ENCODE peak calls at places on chromosomes 5 and 9, in five cellular contexts. One of them, this sample, is unnamed.

GRCh38 chr5:170254056-170254455 is 21.3 kb downstream of the C5orf58 start:
- DNase-seq in lower lobe of right lung: no peak
- DNase-seq in GM13977: peak; percentile 65
- DNase-seq in AML-193: no peak
- DNase-seq in MG63: no peak
- DNase-seq in this sample: no peak

GRCh38 chr5:66810747-66811355 is 214.7 kb downstream of the MAST4 start:
- DNase-seq in MG63: no peak
- DNase-seq in lower lobe of right lung: no peak
- DNase-seq in GM13977: no peak
- DNase-seq in AML-193: no peak
- DNase-seq in this sample: peak; percentile 31

GRCh38 chr9:18473551-18474279 is at the start of gene ADAMTSL1:
- DNase-seq in MG63: peak; percentile 95
- DNase-seq in AML-193: no peak
- DNase-seq in GM13977: no peak
- DNase-seq in lower lobe of right lung: no peak
- DNase-seq in this sample: peak; percentile 68

GRCh38 chr5:179914032-179914755 is 6.5 kb upstream of the TBC1D9B start:
- DNase-seq in MG63: peak; percentile 58
- DNase-seq in lower lobe of right lung: no peak
- DNase-seq in AML-193: peak; percentile 29
- DNase-seq in GM13977: no peak
- DNase-seq in this sample: no peak

GRCh38 chr9:134854541-134854981 is 26.0 kb upstream of the FCN2 start:
- DNase-seq in AML-193: no peak
- DNase-seq in MG63: no peak
- DNase-seq in lower lobe of right lung: peak; percentile 25
- DNase-seq in GM13977: no peak
- DNase-seq in this sample: no peak

GRCh38 chr5:137891849-137892248 is 2.6 kb downstream of the PKD2L2 start:
- DNase-seq in AML-193: no peak
- DNase-seq in MG63: no peak
- DNase-seq in GM13977: no peak
- DNase-seq in lower lobe of right lung: no peak
- DNase-seq in this sample: no peak

GRCh38 chr5:115494570-115495289 is 49.8 kb downstream of the FEM1C start:
- DNase-seq in MG63: no peak
- DNase-seq in lower lobe of right lung: no peak
- DNase-seq in GM13977: no peak
- DNase-seq in AML-193: no peak
- DNase-seq in this sample: no peak

GRCh38 chr5:9557696-9558095 is 11.8 kb upstream of the SEMA5A start:
- DNase-seq in lower lobe of right lung: no peak
- DNase-seq in AML-193: no peak
- DNase-seq in GM13977: no peak
- DNase-seq in MG63: peak; percentile 55
- DNase-seq in this sample: no peak

GRCh38 chr9:37198034-37198718 is 77.8 kb downstream of the ZCCHC7 start:
- DNase-seq in AML-193: peak; percentile 75
- DNase-seq in MG63: no peak
- DNase-seq in GM13977: no peak
- DNase-seq in lower lobe of right lung: no peak
- DNase-seq in this sample: no peak

GRCh38 chr5:180097163-180097894 is 25.8 kb upstream of the RNF130 start:
- DNase-seq in GM13977: no peak
- DNase-seq in lower lobe of right lung: no peak
- DNase-seq in MG63: no peak
- DNase-seq in AML-193: no peak
- DNase-seq in this sample: no peak

GRCh38 chr5:15592728-15593127 is 92.7 kb downstream of the FBXL7 start:
- DNase-seq in MG63: no peak
- DNase-seq in GM13977: no peak
- DNase-seq in AML-193: no peak
- DNase-seq in lower lobe of right lung: no peak
- DNase-seq in this sample: no peak

This sample was measured in NCI-H524 treated with DMSO at 0.1 percent for 48 hours.